ENCODE peak calls at places on chromosomes 6 and 20, in six cellular contexts. Q, A, I, L, F and Z are unnamed samples.
A peak's percentile ranks its signal among the peaks of the same experiment; 100 is the strongest.

GRCh38 chr20:46520976-46521579 is 7.7 kb upstream of the ZNF334 start:
- DNase-seq in Q (no peak), F (no peak), L (no peak), A (no peak), I (peak; percentile 44), Z (peak; percentile 28)

GRCh38 chr6:112180095-112180820 is 74.1 kb downstream of the LAMA4 start:
- DNase-seq in Q (no peak), I (peak; percentile 74), F (peak; percentile 42), L (peak; percentile 66), A (peak; percentile 44), Z (no peak)

GRCh38 chr6:56046576-56046975 is 171.2 kb upstream of the BMP5 start:
- DNase-seq in I (no peak), Q (no peak), A (peak; percentile 23), L (peak; percentile 67), F (no peak), Z (peak; percentile 17)

GRCh38 chr6:155154158-155154830 is 109.5 kb upstream of the CLDN20 start:
- DNase-seq in A (no peak), F (no peak), I (no peak), Q (peak; percentile 38), L (no peak), Z (no peak)

GRCh38 chr20:57047281-57048026 is 219.0 kb downstream of the BMP7 start:
- DNase-seq in Q (no peak), A (no peak), F (no peak), I (no peak), L (peak; percentile 57), Z (no peak)

GRCh38 chr20:22438926-22439325 is 145.4 kb downstream of the FOXA2 start:
- DNase-seq in I (peak; percentile 4), F (no peak), L (no peak), Q (no peak), A (no peak), Z (no peak)

GRCh38 chr6:56683882-56684281 is 41.2 kb upstream of the DST start:
- DNase-seq in Q (no peak), A (peak; percentile 45), I (no peak), F (no peak), L (no peak), Z (peak; percentile 40)

GRCh38 chr20:40769677-40770285 is 80.7 kb upstream of the MAFB start:
- DNase-seq in A (no peak), I (no peak), Q (no peak), L (no peak), F (no peak), Z (no peak)

GRCh38 chr6:51820555-51820954 is 266.9 kb downstream of the PKHD1 start:
- DNase-seq in I (no peak), Q (no peak), L (no peak), F (no peak), A (no peak), Z (no peak)

GRCh38 chr6:29632789-29633531 is at the start of gene GABBR1:
- DNase-seq in F (peak; percentile 88), A (peak; percentile 90), L (peak; percentile 96), I (peak; percentile 41), Q (peak; percentile 90), Z (peak; percentile 96)

GRCh38 chr6:146975093-146975492 is 229.1 kb upstream of the STXBP5 start:
- DNase-seq in F (no peak), L (no peak), A (no peak), Q (no peak), I (no peak), Z (no peak)

GRCh38 chr6:111591901-111592461 is 13.7 kb downstream of the TRAF3IP2 start:
- DNase-seq in I (no peak), F (no peak), Q (no peak), A (no peak), L (no peak), Z (no peak)

DNA sequence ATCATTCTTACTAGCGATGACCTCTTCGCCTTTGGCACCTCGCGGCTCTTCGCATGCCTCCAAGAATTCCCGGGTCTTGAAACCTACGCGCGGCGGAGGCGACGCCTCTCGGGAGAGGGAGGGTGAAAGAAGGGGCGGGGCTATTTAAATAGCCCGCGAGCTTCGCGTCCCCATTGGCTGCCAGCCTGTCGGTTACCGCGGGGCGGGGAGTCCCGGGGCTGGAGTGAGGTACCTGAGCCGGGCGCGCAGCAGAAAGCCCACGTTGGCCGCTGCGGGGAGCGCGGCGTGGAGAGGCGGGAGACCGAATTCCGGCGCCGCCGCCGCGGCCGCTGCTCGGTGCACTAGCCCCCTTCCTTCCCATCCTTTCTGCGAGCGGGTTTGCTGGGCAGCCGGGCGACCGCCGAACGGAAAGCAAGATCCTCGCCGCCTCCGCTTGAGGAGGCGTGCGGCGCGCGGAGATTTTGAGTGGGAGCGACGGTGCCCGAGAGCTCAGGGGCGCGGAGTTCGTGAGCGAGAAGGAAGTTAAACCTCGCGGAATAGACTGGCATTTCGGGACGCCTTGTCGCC is at the start of gene BMP6:
- DNase-seq in L (peak; percentile 91), Q (peak; percentile 87), F (peak; percentile 91), A (peak; percentile 90), I (peak; percentile 71), Z (peak; percentile 98)
- TF ChIP-seq POLR2A in L (no peak), Q (peak; percentile 26), F (no peak), A (peak; percentile 35), I (no peak), Z (no peak)

GRCh38 chr6:31795616-31796298 is at the start of gene VARS1:
- DNase-seq in L (peak; percentile 96), Q (peak; percentile 91), A (peak; percentile 93), I (peak; percentile 82), F (peak; percentile 91), Z (peak; percentile 92)
- TF ChIP-seq POLR2A in L (peak; percentile 35), Q (peak; percentile 55), A (peak; percentile 59), I (no peak), F (peak; percentile 70), Z (peak; percentile 47)

GRCh38 chr20:49103019-49103418 is 56.9 kb downstream of the CSE1L start:
- DNase-seq in F (no peak), L (no peak), I (no peak), A (no peak), Q (no peak), Z (no peak)
- TF ChIP-seq POLR2A in F (no peak), L (no peak), I (no peak), A (no peak), Q (no peak), Z (no peak)

DNA sequence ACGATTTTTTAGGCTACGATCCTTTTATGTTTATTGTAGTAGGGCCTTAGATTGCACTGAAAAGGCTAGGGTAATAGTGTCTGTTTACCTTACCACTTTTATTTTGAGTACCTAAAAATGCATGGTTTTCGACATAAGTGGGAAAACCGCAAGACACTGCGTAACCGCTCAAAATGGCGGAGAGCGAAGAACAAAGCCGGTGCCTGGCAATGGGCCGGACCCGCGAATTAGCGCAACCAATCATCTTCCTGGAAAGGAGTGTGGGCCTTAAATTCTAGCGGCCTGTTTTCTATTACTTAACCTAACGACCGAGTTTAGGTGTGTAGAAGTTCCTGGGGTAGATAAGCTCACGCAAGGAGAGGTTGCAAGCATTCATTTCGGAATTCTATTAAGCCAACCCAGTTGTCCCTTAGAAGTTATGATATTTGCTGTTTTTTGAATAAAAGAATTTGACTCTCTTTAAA is 118.0 kb downstream of the HFE start:
- DNase-seq in A (peak; percentile 84), F (peak; percentile 86), I (peak; percentile 57), Q (peak; percentile 76), L (peak; percentile 95), Z (no peak)
- TF ChIP-seq POLR2A in A (no peak), F (no peak), I (no peak), Q (peak; percentile 12), L (peak; percentile 49), Z (peak; percentile 38)

GRCh38 chr6:43989556-43990248 is 137.6 kb downstream of the MRPL14 start:
- DNase-seq in F (no peak), A (peak; percentile 31), I (no peak), L (no peak), Q (no peak), Z (no peak)

GRCh38 chr6:43990627-43991619 is 136.3 kb downstream of the MRPL14 start:
- DNase-seq in I (no peak), L (peak; percentile 36), A (no peak), Q (peak; percentile 83), F (peak; percentile 44), Z (peak; percentile 52)

GRCh38 chr6:43992126-43992663 is 135.1 kb downstream of the MRPL14 start:
- DNase-seq in A (no peak), L (peak; percentile 15), Q (no peak), I (no peak), F (no peak), Z (no peak)

GRCh38 chr6:43988801-43989200 is 138.5 kb downstream of the MRPL14 start:
- DNase-seq in I (no peak), L (no peak), Q (no peak), F (no peak), A (no peak), Z (no peak)

DNA sequence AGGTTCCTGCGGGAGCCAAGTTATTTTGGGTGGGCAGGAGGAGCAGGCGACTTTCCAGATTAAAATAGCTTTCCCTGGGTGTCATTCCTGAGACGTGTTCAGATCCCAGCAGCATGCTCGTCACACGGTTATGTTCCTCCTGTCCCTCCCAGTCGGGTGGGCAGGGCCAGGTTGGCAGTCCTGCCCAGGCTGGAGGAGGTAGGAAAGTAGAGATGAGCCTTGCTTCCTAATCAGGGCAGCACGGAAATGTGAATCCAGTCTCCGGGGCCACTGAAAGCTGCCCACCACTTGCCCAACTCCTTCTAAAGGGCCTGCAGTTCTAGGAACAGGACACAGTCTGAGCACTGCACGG is 137.0 kb downstream of the MRPL14 start:
- DNase-seq in L (no peak), F (no peak), Q (no peak), A (peak; percentile 70), I (no peak), Z (peak; percentile 47)
- TF ChIP-seq POLR2A in L (no peak), F (no peak), Q (no peak), A (peak; percentile 25), I (no peak), Z (no peak)